ENCODE peak calls at places on chromosomes 7 and 10, in seven cellular contexts. X is SK-N-SH, I is HCT116, V is GM12878, J is K562, W is H1, E is HepG2. Q is an unnamed sample.

GRCh38 chr10:68471063-68471585 is 649 bp downstream of the DNA2 start:
- DNase-seq in X (peak; percentile 29), I (no peak), V (no peak), J (peak; percentile 43), W (no peak), E (no peak), Q (no peak)

GRCh38 chr10:36373424-36374096 is 731.5 kb upstream of the FZD8 start:
- DNase-seq in X (peak; percentile 10), I (no peak), V (no peak), J (no peak), W (no peak), E (no peak), Q (no peak)

GRCh38 chr10:110637558-110638053 is 6.5 kb upstream of the RBM20 start:
- DNase-seq in X (peak; percentile 25), I (no peak), V (no peak), J (no peak), W (no peak), E (no peak), Q (no peak)

GRCh38 chr7:128836729-128837348 is 6.6 kb downstream of the FLNC start:
- DNase-seq in X (no peak), I (no peak), V (no peak), J (no peak), W (no peak), E (no peak), Q (no peak)

GRCh38 chr10:124689911-124690498 is 54.2 kb downstream of the FAM53B start:
- DNase-seq in X (no peak), I (no peak), V (no peak), J (no peak), W (no peak), E (no peak), Q (no peak)

GRCh38 chr10:71854031-71854430 is 3.0 kb upstream of the PSAP start:
- DNase-seq in X (no peak), I (no peak), V (no peak), J (no peak), W (no peak), E (no peak), Q (peak; percentile 43)

GRCh38 chr7:130900471-130901076 is 166.6 kb upstream of the KLF14 start:
- DNase-seq in X (no peak), I (no peak), V (no peak), J (no peak), W (no peak), E (no peak), Q (no peak)

GRCh38 chr10:97463363-97464132 is 17.6 kb downstream of the ZDHHC16 start:
- DNase-seq in X (peak; percentile 70), I (peak; percentile 40), V (peak; percentile 9), J (peak; percentile 41), W (peak; percentile 77), E (peak; percentile 87), Q (peak; percentile 68)

GRCh38 chr10:61733358-61733940 is 70.7 kb downstream of the CABCOCO1 start:
- DNase-seq in X (peak; percentile 29), I (peak; percentile 47), V (no peak), J (peak; percentile 44), W (no peak), E (peak; percentile 33), Q (peak; percentile 9)

GRCh38 chr10:30915141-30915540 is 116.5 kb downstream of the ZNF438 start:
- DNase-seq in X (no peak), I (no peak), V (no peak), J (no peak), W (no peak), E (no peak), Q (no peak)

GRCh38 chr10:121566755-121567154 is 31.5 kb downstream of the FGFR2 start:
- DNase-seq in X (no peak), I (no peak), V (no peak), J (no peak), W (no peak), E (no peak), Q (no peak)

GRCh38 chr10:1476106-1476803 is 261.1 kb downstream of the ADARB2 start:
- DNase-seq in X (no peak), I (no peak), V (no peak), J (no peak), W (peak; percentile 40), E (no peak), Q (no peak)

GRCh38 chr10:7915923-7916322 is 97.6 kb downstream of the TAF3 start:
- DNase-seq in X (no peak), I (no peak), V (no peak), J (no peak), W (no peak), E (no peak), Q (peak; percentile 26)

GRCh38 chr7:135217645-135218509 is 6.6 kb upstream of the WDR91 start:
- DNase-seq in X (no peak), I (no peak), V (no peak), J (no peak), W (no peak), E (peak; percentile 77), Q (no peak)

DNA sequence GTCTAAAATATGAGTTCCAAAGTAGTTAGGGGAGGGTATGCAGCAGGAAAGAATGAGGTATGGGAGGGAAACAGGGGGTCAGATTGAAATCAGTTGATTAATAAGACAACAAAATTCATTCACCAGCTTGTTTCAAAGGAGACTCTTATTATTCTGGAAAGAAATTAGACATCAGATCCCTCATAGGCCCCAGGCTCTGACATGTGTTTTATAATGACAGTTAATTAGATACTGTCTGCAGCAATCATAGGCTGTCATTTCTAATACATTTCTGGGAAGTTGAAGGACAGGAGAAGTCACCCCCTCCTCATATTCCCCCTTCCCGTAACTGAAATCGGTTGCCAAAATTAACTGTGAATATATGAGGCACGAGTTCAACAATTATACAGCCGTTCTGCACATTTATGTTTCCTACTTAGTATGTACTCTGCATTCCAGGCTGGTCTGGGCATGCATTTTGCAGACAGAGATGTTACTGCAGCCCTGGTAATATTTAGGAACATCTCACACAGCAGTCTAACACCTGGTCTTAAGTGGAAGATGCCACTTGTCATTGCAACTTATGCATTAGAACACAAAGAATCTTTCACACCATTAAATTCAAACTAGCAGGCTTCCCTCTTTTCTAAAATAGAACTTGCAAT is 355.2 kb upstream of the LRGUK start:
- DNase-seq in X (peak; percentile 49), I (no peak), V (no peak), J (no peak), W (no peak), E (no peak), Q (no peak)
- TF ChIP-seq JUND in X (peak; percentile 34), I (no peak), V (no peak), J (no peak), W (no peak), E (no peak), Q (no peak)

GRCh38 chr7:112228632-112229031 is 22.1 kb downstream of the ZNF277 start:
- DNase-seq in X (no peak), I (no peak), V (no peak), J (no peak), W (no peak), E (no peak), Q (no peak)

GRCh38 chr7:112224186-112224585 is 17.7 kb downstream of the ZNF277 start:
- DNase-seq in X (no peak), I (no peak), V (no peak), J (no peak), W (no peak), E (no peak), Q (no peak)

GRCh38 chr7:112225006-112225405 is 18.5 kb downstream of the ZNF277 start:
- DNase-seq in X (no peak), I (no peak), V (no peak), J (no peak), W (no peak), E (no peak), Q (no peak)

GRCh38 chr7:112223310-112223709 is 16.8 kb downstream of the ZNF277 start:
- DNase-seq in X (no peak), I (no peak), V (no peak), J (no peak), W (no peak), E (no peak), Q (no peak)

GRCh38 chr7:112226701-112227276 is 20.3 kb downstream of the ZNF277 start:
- DNase-seq in X (no peak), I (no peak), V (no peak), J (no peak), W (no peak), E (no peak), Q (no peak)
- TF ChIP-seq JUND in X (no peak), I (no peak), V (no peak), J (no peak), W (no peak), E (no peak), Q (no peak)

GRCh38 chr7:115110523-115110922 is 188.6 kb downstream of the MDFIC start:
- DNase-seq in X (no peak), I (no peak), V (no peak), J (no peak), W (no peak), E (peak; percentile 26), Q (no peak)
- TF ChIP-seq JUND in X (no peak), I (no peak), V (no peak), J (no peak), W (no peak), E (no peak), Q (no peak)

GRCh38 chr7:149872419-149873073 is 1.2 kb upstream of the ATP6V0E2 start:
- DNase-seq in X (peak; percentile 96), I (no peak), V (no peak), J (peak; percentile 91), W (peak; percentile 55), E (peak; percentile 81), Q (peak; percentile 73)
- TF ChIP-seq JUND in X (no peak), I (no peak), V (no peak), J (no peak), W (no peak), E (no peak), Q (no peak)

GRCh38 chr7:158705234-158705890 is 758 bp upstream of the NCAPG2 start:
- DNase-seq in X (peak; percentile 50), I (no peak), V (no peak), J (no peak), W (peak; percentile 64), E (no peak), Q (no peak)
- TF ChIP-seq JUND in X (no peak), I (no peak), V (no peak), J (no peak), W (no peak), E (no peak), Q (no peak)

DNA sequence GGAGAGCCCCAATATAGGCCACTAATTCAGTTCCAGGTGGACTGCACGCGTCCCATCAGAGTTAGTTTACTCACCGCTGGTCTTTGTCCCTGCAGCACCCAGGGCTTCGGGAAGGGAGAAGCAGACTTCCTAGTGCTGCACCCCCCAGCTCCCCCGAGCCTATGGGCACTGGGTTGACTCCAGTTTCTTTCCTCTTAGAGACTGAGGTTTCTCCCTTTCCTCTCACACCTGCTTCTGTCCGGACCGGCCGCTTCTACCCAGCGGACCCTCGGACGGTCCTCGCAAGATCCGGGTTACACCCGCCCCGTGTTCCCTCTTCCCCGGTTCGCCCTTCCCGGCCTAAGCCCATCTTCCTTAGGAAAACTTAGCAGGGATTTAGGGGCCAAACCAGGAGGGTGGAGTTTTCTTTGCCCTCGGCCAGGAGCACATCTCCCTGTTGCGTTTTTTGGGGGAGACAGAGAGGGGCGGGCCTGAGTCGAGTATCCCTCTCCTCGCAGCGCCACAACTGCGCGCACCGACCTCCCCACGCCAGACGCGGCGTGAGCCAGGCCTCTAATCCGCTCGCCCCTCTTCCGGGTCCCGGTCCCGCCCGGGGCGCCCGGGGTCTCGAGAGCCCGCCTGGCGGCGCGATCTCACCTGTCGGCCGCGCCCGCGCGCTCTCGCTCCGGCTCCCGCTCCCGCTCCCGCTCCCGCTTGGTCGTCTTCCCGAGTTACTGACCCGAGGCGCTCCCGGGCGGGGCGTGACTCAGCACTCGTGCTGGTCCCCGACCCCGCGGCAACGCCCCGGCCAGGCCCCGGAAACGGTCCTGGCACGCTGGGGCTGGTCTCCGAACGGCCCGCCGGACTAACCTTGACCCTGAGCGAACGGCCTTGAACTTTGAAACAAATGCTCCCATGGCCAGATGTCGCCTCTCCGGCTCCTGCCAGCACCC is at the start of gene AIFM2:
- DNase-seq in X (peak; percentile 87), I (peak; percentile 40), V (no peak), J (peak; percentile 88), W (peak; percentile 85), E (peak; percentile 80), Q (no peak)
- TF ChIP-seq JUND in X (no peak), I (no peak), V (no peak), J (peak; percentile 19), W (no peak), E (peak; percentile 26), Q (no peak)

Q was measured in T47D.